ENCODE peak calls at places on chromosomes 2 and 18, in ten cellular contexts. X, P, T, L, E, M, Y, K, N and A are unnamed samples.

GRCh38 chr18:41391616-41392610 is 563.1 kb upstream of the PIK3C3 start:
- DNase-seq in X (peak; percentile 66), P (peak; percentile 68), T (peak; percentile 45), L (peak; percentile 51), E (peak; percentile 78), M (no peak), Y (peak; percentile 25), K (peak; percentile 39), N (no peak), A (peak; percentile 82)

GRCh38 chr18:3916082-3916481 is 466.1 kb downstream of the TGIF1 start:
- DNase-seq in X (no peak), P (no peak), T (no peak), L (no peak), E (no peak), M (no peak), Y (no peak), K (no peak), N (no peak), A (peak; percentile 76)

GRCh38 chr18:61888622-61889021 is 4.2 kb downstream of the RNF152 start:
- DNase-seq in X (no peak), P (no peak), T (no peak), L (no peak), E (no peak), M (no peak), Y (no peak), K (no peak), N (no peak), A (no peak)

GRCh38 chr2:106065268-106065982 is 128.7 kb downstream of the UXS1 start:
- DNase-seq in X (peak; percentile 10), P (no peak), T (no peak), L (no peak), E (no peak), M (no peak), Y (no peak), K (no peak), N (peak; percentile 35), A (no peak)

GRCh38 chr2:203814661-203815540 is 52.7 kb upstream of the CTLA4 start:
- DNase-seq in X (peak; percentile 23), P (peak; percentile 78), T (peak; percentile 32), L (peak; percentile 37), E (peak; percentile 83), M (peak; percentile 76), Y (peak; percentile 68), K (peak; percentile 47), N (peak; percentile 68), A (peak; percentile 83)

GRCh38 chr18:54787098-54787497 is 41.2 kb upstream of the RAB27B start:
- DNase-seq in X (no peak), P (no peak), T (no peak), L (no peak), E (no peak), M (no peak), Y (no peak), K (no peak), N (no peak), A (no peak)

GRCh38 chr2:120336749-120337148 is 9.2 kb upstream of the INHBB start:
- DNase-seq in X (no peak), P (no peak), T (no peak), L (no peak), E (no peak), M (no peak), Y (no peak), K (no peak), N (no peak), A (no peak)

GRCh38 chr2:232363784-232364615 is 14.6 kb upstream of the ALPP start:
- DNase-seq in X (no peak), P (no peak), T (no peak), L (no peak), E (no peak), M (peak; percentile 74), Y (no peak), K (no peak), N (peak; percentile 36), A (no peak)

GRCh38 chr18:55982992-55983391 is 395.0 kb upstream of the TCF4 start:
- DNase-seq in X (no peak), P (peak; percentile 5), T (no peak), L (no peak), E (no peak), M (no peak), Y (peak; percentile 59), K (peak; percentile 23), N (no peak), A (no peak)

GRCh38 chr2:130846233-130846632 is 9.5 kb downstream of the ARHGEF4 start:
- DNase-seq in X (no peak), P (no peak), T (no peak), L (no peak), E (no peak), M (no peak), Y (no peak), K (no peak), N (no peak), A (no peak)

GRCh38 chr2:240566203-240567136 is 1.8 kb upstream of the RNPEPL1 start:
- DNase-seq in X (peak; percentile 84), P (peak; percentile 90), T (no peak), L (peak; percentile 73), E (peak; percentile 74), M (peak; percentile 99), Y (no peak), K (peak; percentile 49), N (peak; percentile 91), A (peak; percentile 89)

GRCh38 chr18:75923169-75923568 is 495.7 kb upstream of the SMIM21 start:
- DNase-seq in X (no peak), P (peak; percentile 5), T (no peak), L (no peak), E (no peak), M (no peak), Y (no peak), K (no peak), N (no peak), A (no peak)

GRCh38 chr2:4549811-4550210 is 846.4 kb downstream of the DCDC2C start:
- DNase-seq in X (no peak), P (no peak), T (no peak), L (no peak), E (no peak), M (no peak), Y (no peak), K (no peak), N (no peak), A (no peak)